ENCODE peak calls at places on chromosomes 5 and 9, in six cellular contexts. O, J, K, D, Z and S are unnamed samples.
A peak's percentile ranks its signal among the peaks of the same experiment; 100 is the strongest.

GRCh38 chr5:58582004-58582403 is 871 bp upstream of the RAB3C start:
- DNase-seq in O (peak; percentile 13), J (peak; percentile 51), K (no peak), D (no peak), Z (peak; percentile 50), S (no peak)

GRCh38 chr9:115118471-115119156 is 657 bp upstream of the TNC start:
- DNase-seq in O (no peak), J (peak; percentile 71), K (no peak), D (peak; percentile 73), Z (peak; percentile 41), S (peak; percentile 63)

GRCh38 chr5:80165430-80165829 is 90.4 kb downstream of the SERINC5 start:
- DNase-seq in O (no peak), J (no peak), K (no peak), D (no peak), Z (no peak), S (no peak)

GRCh38 chr9:97555164-97555563 is 53.7 kb downstream of the TMOD1 start:
- DNase-seq in O (no peak), J (no peak), K (no peak), D (no peak), Z (peak; percentile 86), S (peak; percentile 90)

GRCh38 chr5:157290156-157290980 is 24.4 kb downstream of the CYFIP2 start:
- DNase-seq in O (no peak), J (no peak), K (no peak), D (peak; percentile 31), Z (no peak), S (no peak)

GRCh38 chr5:12985142-12985541 is 959.3 kb downstream of the DNAH5 start:
- DNase-seq in O (no peak), J (no peak), K (no peak), D (no peak), Z (no peak), S (no peak)

GRCh38 chr9:125593581-125593980 is 113.4 kb downstream of the MAPKAP1 start:
- DNase-seq in O (no peak), J (no peak), K (no peak), D (no peak), Z (no peak), S (no peak)

GRCh38 chr5:91219803-91220371 is 163.2 kb downstream of the ARRDC3 start:
- DNase-seq in O (no peak), J (no peak), K (no peak), D (no peak), Z (peak; percentile 39), S (no peak)

GRCh38 chr5:112787261-112787660 is 49.6 kb downstream of the APC start:
- DNase-seq in O (no peak), J (no peak), K (no peak), D (no peak), Z (no peak), S (no peak)

GRCh38 chr9:120876842-120877240 is at the start of gene PHF19:
- DNase-seq in O (no peak), J (peak; percentile 51), K (no peak), D (no peak), Z (peak; percentile 55), S (peak; percentile 51)